ENCODE peak calls at places on chromosomes 1 and 21, in ten cellular contexts. G is A549, L is transverse colon, J is K562, F is SK-N-SH, W is suprapubic skin, P is stomach, Q is GM12878, V is tibial nerve, M is upper lobe of left lung. D is an unnamed sample.

GRCh38 chr1:192797845-192798244 is 11.0 kb upstream of the RGS2 start:
- DNase-seq in P (no peak), W (no peak), L (no peak), V (no peak), Q (no peak), M (no peak), F (no peak), G (no peak), J (no peak), D (no peak)

GRCh38 chr1:36565576-36566501 is 83.1 kb upstream of the CSF3R start:
- DNase-seq in Q (no peak), L (no peak), F (no peak), P (no peak), G (no peak), M (no peak), W (peak), J (no peak), V (no peak), D (no peak)

GRCh38 chr1:85884372-85885035 is 176.3 kb upstream of the ZNHIT6 start:
- DNase-seq in L (no peak), P (no peak), V (no peak), M (no peak), W (no peak), J (no peak), F (peak), G (no peak), Q (no peak), D (no peak)

GRCh38 chr1:227766015-227766634 is 30.9 kb downstream of the SNAP47 start:
- DNase-seq in J (no peak), W (no peak), G (no peak), F (no peak), L (peak), V (no peak), P (peak), Q (no peak), M (no peak), D (no peak)

GRCh38 chr21:30268608-30269197 is 14.0 kb downstream of the KRTAP24-1 start:
- DNase-seq in Q (no peak), F (peak), J (peak), V (no peak), P (no peak), G (no peak), W (no peak), M (no peak), L (no peak), D (no peak)

GRCh38 chr1:53639251-53639721 is 99.7 kb downstream of the GLIS1 start:
- DNase-seq in F (no peak), L (no peak), Q (no peak), W (peak), J (no peak), M (no peak), P (peak), G (no peak), V (no peak), D (no peak)

GRCh38 chr1:46800742-46801141 is 1.9 kb downstream of the CYP4B1 start:
- DNase-seq in L (no peak), P (no peak), V (no peak), G (no peak), M (no peak), J (no peak), W (no peak), Q (no peak), F (no peak), D (no peak)

GRCh38 chr1:34787461-34788420 is 5.1 kb upstream of the GJA4 start:
- DNase-seq in V (no peak), P (no peak), G (no peak), Q (no peak), W (peak), F (no peak), J (peak), L (no peak), M (no peak), D (no peak)

GRCh38 chr1:205211839-205212241 is 338 bp upstream of the DSTYK start:
- DNase-seq in G (no peak), F (no peak), V (no peak), W (no peak), Q (no peak), L (no peak), M (no peak), P (no peak), J (no peak), D (no peak)

GRCh38 chr21:27277122-27277521 is 310.2 kb upstream of the ADAMTS5 start:
- DNase-seq in V (no peak), F (no peak), G (no peak), J (no peak), W (no peak), Q (no peak), P (no peak), L (no peak), M (no peak), D (no peak)

GRCh38 chr1:161869291-161869690 is 103.2 kb downstream of the ATF6 start:
- DNase-seq in P (no peak), M (no peak), J (no peak), L (no peak), V (no peak), F (no peak), Q (no peak), W (no peak), G (no peak), D (no peak)

GRCh38 chr1:202165267-202165941 is 5.0 kb upstream of the PTPN7 start:
- DNase-seq in W (no peak), F (no peak), P (no peak), L (no peak), G (no peak), V (no peak), J (peak), M (peak), Q (no peak), D (peak)

GRCh38 chr1:100979652-100980051 is 45.9 kb downstream of the DPH5 start:
- DNase-seq in P (no peak), G (no peak), L (no peak), M (no peak), W (no peak), V (no peak), Q (no peak), F (no peak), J (no peak), D (no peak)

GRCh38 chr21:41712730-41713129 is 54.1 kb downstream of the RIPK4 start:
- DNase-seq in M (no peak), P (no peak), W (no peak), F (no peak), J (no peak), G (no peak), V (no peak), Q (no peak), L (no peak), D (no peak)

GRCh38 chr1:165116732-165117131 is 239.8 kb downstream of the LMX1A start:
- DNase-seq in P (no peak), G (peak), V (no peak), L (no peak), Q (no peak), W (no peak), M (no peak), F (no peak), J (no peak), D (no peak)

GRCh38 chr1:234687011-234687410 is 77.0 kb upstream of the IRF2BP2 start:
- DNase-seq in F (no peak), P (no peak), Q (no peak), G (no peak), M (no peak), V (no peak), J (no peak), W (no peak), L (no peak), D (no peak)

GRCh38 chr1:46522184-46522968 is 29.1 kb downstream of the KNCN start:
- DNase-seq in L (peak), J (peak), V (peak), M (peak), P (peak), F (no peak), G (peak), W (peak), Q (no peak), D (peak)

GRCh38 chr1:153617677-153618076 is 1.6 kb upstream of the S100A14 start:
- DNase-seq in L (peak), P (peak), V (peak), Q (no peak), M (no peak), J (peak), F (peak), G (no peak), W (peak), D (peak)

GRCh38 chr1:178055093-178055492 is 38.8 kb upstream of the RASAL2 start:
- DNase-seq in Q (no peak), G (peak), J (no peak), W (no peak), F (peak), M (no peak), L (peak), V (no peak), P (no peak), D (no peak)

GRCh38 chr1:65658122-65658521 is 134.6 kb upstream of the PDE4B start:
- DNase-seq in L (no peak), V (no peak), P (no peak), M (no peak), J (peak), F (no peak), G (no peak), W (no peak), Q (no peak), D (no peak)

GRCh38 chr1:28111157-28111556 is 22.7 kb upstream of the EYA3 start:
- DNase-seq in F (no peak), Q (no peak), W (no peak), V (no peak), M (no peak), L (no peak), P (no peak), J (no peak), G (no peak), D (no peak)

GRCh38 chr21:31707499-31707898 is 24.4 kb downstream of the SCAF4 start:
- DNase-seq in M (no peak), F (no peak), J (no peak), W (no peak), Q (no peak), L (no peak), G (no peak), P (no peak), V (no peak), D (no peak)

GRCh38 chr1:154944422-154945159 is 8.1 kb upstream of the PMVK start:
- DNase-seq in L (no peak), W (no peak), P (no peak), M (peak), G (no peak), F (no peak), Q (no peak), J (no peak), V (no peak), D (no peak)

GRCh38 chr1:111507411-111508201 is 4.2 kb upstream of the ADORA3 start:
- DNase-seq in W (peak), G (no peak), L (peak), V (no peak), M (peak), F (peak), P (peak), J (peak), Q (peak), D (no peak)

DNA sequence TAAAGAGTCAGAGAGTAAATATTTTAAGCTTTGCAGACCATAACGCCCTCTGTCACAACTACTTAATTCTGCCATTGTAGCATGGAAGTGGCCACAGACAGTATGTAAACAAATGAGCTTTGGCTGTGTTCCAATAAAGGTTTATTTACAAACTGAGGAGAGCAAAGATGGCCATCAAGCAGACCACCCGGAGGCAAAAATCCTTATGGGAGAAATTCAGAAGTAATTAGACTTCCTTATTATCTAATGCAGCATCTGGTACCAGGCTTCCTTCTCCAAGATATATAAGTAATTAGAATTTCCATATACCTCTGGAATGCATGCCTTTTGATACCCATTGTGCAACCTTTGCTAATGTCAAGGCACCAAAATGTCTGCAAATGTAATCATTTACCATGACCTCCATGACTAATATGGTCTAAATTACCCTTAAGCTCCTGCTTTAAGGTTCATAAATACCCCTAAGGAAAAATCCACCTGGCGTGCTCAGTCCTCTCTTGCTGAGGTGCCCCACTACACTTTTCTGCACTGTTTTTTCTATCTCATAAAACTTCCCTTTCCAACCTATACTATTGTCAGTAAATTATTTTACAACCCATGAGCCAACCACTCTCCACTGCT is 377.8 kb downstream of the MATN1 start:
- DNase-seq in P (no peak), V (no peak), F (no peak), G (no peak), J (no peak), W (no peak), L (no peak), M (no peak), Q (no peak), D (no peak)
- TF ChIP-seq EP300 in P (no peak), V (no peak), F (no peak), G (no peak), J (no peak), W (no peak), L (no peak), M (no peak), Q (no peak), D (no peak)

DNA sequence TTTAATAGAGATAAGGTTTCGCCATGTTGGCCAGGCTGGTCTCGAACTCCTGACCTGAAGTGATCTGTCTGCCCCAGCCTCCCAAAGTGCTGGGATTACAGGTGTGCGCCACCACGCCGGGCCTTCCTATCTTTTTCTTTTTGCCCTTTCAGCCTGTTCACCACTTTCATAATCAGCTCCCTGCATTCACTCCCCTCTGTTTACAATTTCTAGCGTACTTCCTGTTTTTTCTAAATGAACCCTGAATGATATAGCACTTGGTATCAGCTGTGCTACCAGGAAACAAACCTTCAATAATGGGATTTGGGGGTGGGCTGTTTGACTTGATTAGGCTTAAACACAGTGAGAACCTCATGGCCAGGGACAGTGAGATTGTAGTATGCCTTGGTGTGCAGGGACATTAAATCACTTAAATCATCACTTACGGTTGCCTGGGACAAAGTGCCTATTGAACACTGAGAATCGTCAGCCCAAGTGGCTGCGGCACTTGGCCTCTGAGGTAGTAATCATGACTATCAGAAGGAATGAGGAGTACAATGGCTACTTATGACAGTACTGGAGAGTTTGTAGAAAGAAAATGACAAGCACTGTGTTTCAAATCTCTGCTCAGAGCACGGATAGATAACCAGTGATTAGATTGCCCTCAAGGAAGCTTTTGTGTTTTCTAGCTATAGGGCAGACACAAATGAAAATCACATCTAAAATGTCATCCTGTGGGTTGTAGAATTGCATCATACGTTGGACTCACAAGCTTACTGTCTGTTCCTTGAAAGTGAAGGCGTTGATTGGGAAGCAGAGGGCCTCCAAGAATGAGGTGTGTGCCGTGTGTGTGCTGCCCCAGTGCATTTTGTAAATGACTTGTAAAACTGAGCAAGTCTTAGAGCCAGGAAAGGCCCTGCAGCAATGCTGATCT is 661.8 kb downstream of the MATN1 start:
- DNase-seq in G (no peak), V (no peak), P (no peak), L (no peak), M (no peak), Q (no peak), F (no peak), J (no peak), W (no peak), D (no peak)
- H3K4me3 ChIP-seq in G (no peak), V (no peak), P (no peak), L (no peak), M (no peak), Q (no peak), F (no peak), J (no peak), W (no peak), D (no peak)

DNA sequence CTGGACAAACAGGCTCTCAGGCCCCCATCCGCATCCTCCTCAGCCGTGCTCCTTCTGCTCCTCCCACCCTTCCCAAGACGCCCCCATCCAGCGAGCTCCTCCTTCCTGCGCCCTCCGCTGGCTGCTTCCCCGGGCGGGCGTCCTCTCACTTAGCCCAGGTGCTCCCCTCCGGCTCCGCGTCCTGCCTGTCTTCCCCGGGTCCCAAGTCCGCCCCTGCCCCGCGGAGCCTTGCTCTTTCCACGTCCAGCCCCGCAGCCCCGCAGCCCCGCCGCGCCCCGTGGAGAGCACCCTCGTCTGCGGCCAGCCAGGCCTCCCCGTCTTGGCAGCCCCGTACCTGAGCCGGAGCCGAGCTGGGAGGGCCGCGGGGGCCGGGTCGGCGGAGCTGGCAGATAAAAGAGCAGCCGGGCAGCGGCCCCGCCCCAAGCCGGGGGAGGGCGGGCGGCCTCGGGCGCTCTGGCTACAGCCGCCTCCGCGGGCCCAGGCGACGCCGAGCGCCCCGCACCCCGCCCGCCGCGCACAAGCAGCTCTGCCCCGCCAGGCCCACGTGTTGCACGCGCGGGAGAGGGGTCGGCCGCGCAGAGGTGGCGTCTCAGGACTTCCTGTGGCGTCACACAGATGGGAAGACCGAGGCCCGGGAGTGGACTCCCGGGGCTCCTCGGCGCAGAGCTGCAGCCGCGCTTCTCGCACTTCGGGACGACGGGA is at the start of gene PAQR7:
- DNase-seq in Q (no peak), J (peak), W (peak), G (peak), F (peak), P (peak), M (peak), L (peak), V (peak), D (peak)
- TF ChIP-seq EP300 in Q (no peak), J (peak), W (no peak), G (no peak), F (no peak), P (no peak), M (no peak), L (no peak), V (no peak), D (no peak)

GRCh38 chr1:10449731-10450130 is at the start of gene CORT:
- DNase-seq in P (no peak), L (no peak), F (no peak), W (no peak), V (no peak), M (no peak), J (no peak), Q (no peak), G (no peak), D (no peak)

GRCh38 chr1:10446790-10447422 is 2.9 kb upstream of the CORT start:
- DNase-seq in M (no peak), P (no peak), G (no peak), F (no peak), V (no peak), J (no peak), L (no peak), W (no peak), Q (no peak), D (no peak)

GRCh38 chr1:10444795-10445397 is 4.9 kb upstream of the CORT start:
- DNase-seq in P (no peak), F (no peak), M (no peak), J (no peak), Q (no peak), V (no peak), G (no peak), W (no peak), L (no peak), D (no peak)

GRCh38 chr1:10451286-10451685 is 1.5 kb downstream of the CORT start:
- DNase-seq in G (no peak), V (no peak), P (no peak), J (no peak), M (peak), F (peak), Q (no peak), W (no peak), L (no peak), D (no peak)

DNA sequence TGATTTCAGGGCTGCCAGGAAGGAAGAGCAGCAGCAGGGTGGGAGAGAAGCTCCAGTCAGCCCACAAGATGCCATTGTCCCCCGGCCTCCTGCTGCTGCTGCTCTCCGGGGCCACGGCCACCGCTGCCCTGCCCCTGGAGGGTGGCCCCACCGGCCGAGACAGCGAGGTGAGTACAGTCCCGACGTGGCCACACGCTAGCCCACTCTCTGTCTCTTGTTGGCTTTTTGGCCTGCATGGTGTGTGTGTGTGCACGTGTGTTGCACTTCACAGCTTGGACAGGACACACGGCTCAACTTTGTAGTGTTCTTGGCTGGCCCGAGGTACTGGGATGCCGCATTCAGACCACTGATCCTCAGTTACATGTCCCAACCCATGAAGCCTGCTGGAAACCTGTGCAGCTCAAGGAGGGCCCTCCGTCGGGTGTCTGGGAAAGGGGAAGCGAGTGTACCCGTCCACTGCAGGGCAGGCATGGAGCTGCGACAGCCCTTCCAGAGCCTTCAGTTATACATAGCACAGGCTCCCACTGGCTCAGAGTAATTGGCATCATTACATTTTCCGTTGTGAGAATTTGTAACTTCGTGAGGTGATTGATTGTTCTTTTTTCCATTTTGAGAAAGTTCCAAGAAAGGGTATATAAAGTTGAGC is 448 bp downstream of the CORT start:
- DNase-seq in J (no peak), P (no peak), M (peak), F (peak), V (no peak), Q (no peak), W (no peak), G (no peak), L (no peak), D (no peak)
- H3K4me3 ChIP-seq in J (no peak), P (no peak), M (no peak), F (no peak), V (no peak), Q (no peak), W (no peak), G (no peak), L (no peak), D (no peak)